ENCODE peak calls at places on chromosomes 3 and 15, in six cellular contexts. N is dorsolateral prefrontal cortex; F is substantia nigra; K is GM23248; W is CD8-positive, alpha-beta T cell; D is uterus. S is an unnamed sample.

GRCh38 chr3:128551464-128551863 is 58.5 kb upstream of the GATA2 start:
- DNase-seq in N (no peak), F (no peak), K (no peak), W (no peak), D (no peak), S (no peak)

GRCh38 chr3:148759425-148759824 is 61.7 kb downstream of the AGTR1 start:
- DNase-seq in N (no peak), F (no peak), K (no peak), W (no peak), D (no peak), S (no peak)

GRCh38 chr15:74958320-74958907 is 1.8 kb upstream of the RPP25 start:
- DNase-seq in N (no peak), F (no peak), K (peak), W (no peak), D (peak), S (no peak)

GRCh38 chr15:62799919-62800318 is 242.6 kb upstream of the TPM1 start:
- DNase-seq in N (no peak), F (no peak), K (no peak), W (no peak), D (no peak), S (no peak)

GRCh38 chr3:18080198-18080689 is 337.8 kb upstream of the TBC1D5 start:
- DNase-seq in N (no peak), F (no peak), K (peak), W (no peak), D (no peak), S (no peak)

GRCh38 chr3:45906681-45907220 is 20.4 kb downstream of the CCR9 start:
- DNase-seq in N (no peak), F (no peak), K (peak), W (no peak), D (no peak), S (no peak)

GRCh38 chr15:90394074-90394473 is 6.0 kb downstream of the IQGAP1 start:
- DNase-seq in N (no peak), F (no peak), K (no peak), W (no peak), D (no peak), S (no peak)

GRCh38 chr3:38829404-38829803 is 13.4 kb upstream of the SCN10A start:
- DNase-seq in N (no peak), F (no peak), K (peak), W (no peak), D (peak), S (no peak)

GRCh38 chr3:2898591-2899353 is 211.4 kb downstream of the IL5RA start:
- DNase-seq in N (no peak), F (no peak), K (no peak), W (no peak), D (no peak), S (no peak)

GRCh38 chr3:11186771-11187170 is 32.5 kb downstream of the HRH1 start:
- DNase-seq in N (no peak), F (no peak), K (peak), W (no peak), D (no peak), S (no peak)

GRCh38 chr3:45499529-45499928 is 95.0 kb upstream of the LIMD1 start:
- DNase-seq in N (no peak), F (no peak), K (peak), W (no peak), D (no peak), S (peak)

GRCh38 chr3:185647134-185647879 is 61.2 kb downstream of the SENP2 start:
- DNase-seq in N (no peak), F (no peak), K (no peak), W (no peak), D (no peak), S (no peak)

GRCh38 chr3:50299638-50299928 is 378 bp upstream of the HYAL3 start:
- DNase-seq in N (no peak), F (no peak), K (no peak), W (no peak), D (no peak), S (no peak)

GRCh38 chr3:175075269-175075668 is 216.1 kb downstream of the NAALADL2 start:
- DNase-seq in N (no peak), F (no peak), K (peak), W (no peak), D (no peak), S (no peak)

GRCh38 chr15:29278436-29279099 is 8.9 kb upstream of the NSMCE3 start:
- DNase-seq in N (no peak), F (no peak), K (peak), W (no peak), D (no peak), S (no peak)

GRCh38 chr15:73318463-73319351 is 50.1 kb downstream of the HCN4 start:
- DNase-seq in N (peak), F (no peak), K (peak), W (no peak), D (no peak), S (no peak)

GRCh38 chr3:9248232-9249191 is 934 bp downstream of the SRGAP3 start:
- DNase-seq in N (no peak), F (no peak), K (peak), W (no peak), D (no peak), S (no peak)

GRCh38 chr15:90558182-90558581 is 28.5 kb downstream of the CRTC3 start:
- DNase-seq in N (no peak), F (no peak), K (peak), W (no peak), D (no peak), S (no peak)

GRCh38 chr15:41435037-41435786 is 18.3 kb downstream of the RTF1 start:
- DNase-seq in N (no peak), F (no peak), K (no peak), W (no peak), D (no peak), S (no peak)

GRCh38 chr3:108185536-108185935 is 36.7 kb downstream of the IFT57 start:
- DNase-seq in N (no peak), F (no peak), K (no peak), W (no peak), D (no peak), S (no peak)

GRCh38 chr15:52567886-52568568 is 803 bp downstream of the ARPP19 start:
- DNase-seq in N (no peak), F (no peak), K (peak), W (peak), D (no peak), S (no peak)

GRCh38 chr3:194949592-194949991 is 263.9 kb downstream of the FAM43A start:
- DNase-seq in N (no peak), F (no peak), K (no peak), W (no peak), D (no peak), S (no peak)

GRCh38 chr3:104810896-104811295 is 555.8 kb upstream of the ALCAM start:
- DNase-seq in N (no peak), F (no peak), K (no peak), W (no peak), D (no peak), S (no peak)

GRCh38 chr3:55885721-55886120 is 398.6 kb upstream of the WNT5A start:
- DNase-seq in N (no peak), F (no peak), K (peak), W (no peak), D (no peak), S (no peak)

GRCh38 chr15:67707520-67708283 is 117.6 kb upstream of the SKOR1 start:
- DNase-seq in N (no peak), F (no peak), K (no peak), W (no peak), D (no peak), S (no peak)

GRCh38 chr3:45437388-45437787 is 49.0 kb downstream of the LARS2 start:
- DNase-seq in N (no peak), F (no peak), K (no peak), W (no peak), D (no peak), S (no peak)

GRCh38 chr15:62792960-62793758 is 249.4 kb upstream of the TPM1 start:
- DNase-seq in N (no peak), F (no peak), K (peak), W (no peak), D (no peak), S (no peak)

GRCh38 chr15:32677238-32677750 is 35.8 kb downstream of the SCG5 start:
- DNase-seq in N (no peak), F (no peak), K (peak), W (no peak), D (no peak), S (no peak)

GRCh38 chr3:159761826-159762225 is 226.8 kb upstream of the IL12A start:
- DNase-seq in N (no peak), F (no peak), K (no peak), W (no peak), D (no peak), S (no peak)
- H3K27ac ChIP-seq in N (peak), F (no peak), K (peak), W (no peak), D (peak), S (no peak)

GRCh38 chr3:28971156-28971555 is 309.7 kb upstream of the RBMS3 start:
- DNase-seq in N (no peak), F (no peak), K (no peak), W (no peak), D (no peak), S (no peak)
- H3K27ac ChIP-seq in N (no peak), F (no peak), K (no peak), W (no peak), D (no peak), S (no peak)

DNA sequence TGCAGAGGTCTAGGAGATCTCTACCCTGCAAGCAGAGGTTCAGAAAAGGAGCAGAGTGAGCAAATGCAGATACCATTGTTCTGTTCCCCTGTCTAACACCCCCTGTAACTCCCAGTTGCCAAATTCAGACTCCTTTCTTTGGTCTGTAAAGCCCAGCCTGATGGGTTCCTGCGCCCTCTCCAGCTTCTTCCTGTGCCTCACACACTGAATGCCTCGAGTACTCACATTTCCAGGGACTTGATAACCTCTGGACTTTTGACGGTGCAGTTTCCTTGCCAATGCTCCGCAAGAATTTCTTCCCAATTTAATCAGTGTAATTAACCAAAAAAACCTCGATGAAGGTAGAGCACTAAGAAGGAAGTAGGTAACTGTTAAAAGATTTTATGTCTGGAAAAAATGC is 19.3 kb downstream of the PDE8A start:
- DNase-seq in N (no peak), F (no peak), K (no peak), W (no peak), D (no peak), S (no peak)
- H3K27ac ChIP-seq in N (no peak), F (no peak), K (no peak), W (no peak), D (no peak), S (no peak)

GRCh38 chr3:124887177-124887995 is at the start of gene ITGB5:
- DNase-seq in N (peak), F (peak), K (peak), W (peak), D (peak), S (no peak)

GRCh38 chr3:124886168-124887051 is 755 bp downstream of the ITGB5 start:
- DNase-seq in N (peak), F (peak), K (peak), W (peak), D (peak), S (no peak)

GRCh38 chr3:124887996-124888298 is 782 bp upstream of the ITGB5 start:
- DNase-seq in N (no peak), F (no peak), K (no peak), W (no peak), D (no peak), S (no peak)

GRCh38 chr3:124890573-124891190 is 3.5 kb upstream of the ITGB5 start:
- DNase-seq in N (no peak), F (no peak), K (no peak), W (no peak), D (no peak), S (no peak)

DNA sequence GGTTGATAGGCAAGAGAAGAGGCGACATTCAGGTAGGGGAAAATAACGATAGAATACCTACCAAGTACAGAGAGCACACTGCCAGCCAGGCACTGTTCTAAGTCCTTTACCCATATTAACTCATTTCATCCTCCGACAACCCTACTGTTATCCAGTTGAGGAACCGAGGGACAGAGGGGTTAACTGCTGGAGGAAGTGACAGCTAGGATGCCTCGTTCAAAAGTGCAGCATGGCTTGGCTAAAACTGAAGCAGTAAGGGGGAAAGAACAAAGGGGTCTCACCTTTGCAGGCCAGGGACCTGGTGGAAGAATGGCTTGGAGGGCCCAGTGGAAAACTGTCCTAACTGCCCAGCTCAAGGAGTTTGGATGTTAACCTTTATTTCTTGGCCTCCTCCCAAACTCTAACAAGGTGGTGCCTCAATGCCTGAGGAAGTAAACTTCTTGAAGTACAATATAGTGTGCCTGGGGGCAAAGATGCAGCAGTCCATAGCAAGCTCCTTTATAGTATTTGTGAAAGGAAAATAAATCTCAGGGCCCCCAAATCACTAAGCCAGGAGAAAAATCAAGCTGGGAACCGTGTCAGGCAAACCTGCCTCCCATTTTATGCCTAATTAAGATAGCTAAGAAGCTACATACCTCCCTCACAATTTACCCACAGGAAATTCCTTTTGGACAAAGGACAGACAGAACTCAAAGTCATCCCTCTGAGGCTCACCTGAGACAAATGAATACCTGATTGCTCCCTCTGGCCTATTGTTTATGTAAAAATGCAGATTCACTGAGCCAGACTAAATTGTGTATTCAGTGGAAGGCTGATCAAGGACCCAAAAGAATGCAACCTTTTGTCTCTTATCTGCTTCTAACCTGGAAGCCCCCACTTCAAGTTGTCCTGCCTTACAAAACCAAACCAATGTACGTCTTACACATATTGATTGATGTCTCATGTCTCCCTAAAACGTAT is 1.6 kb upstream of the ITGB5 start:
- DNase-seq in N (no peak), F (no peak), K (no peak), W (no peak), D (no peak), S (no peak)
- H3K27ac ChIP-seq in N (no peak), F (no peak), K (no peak), W (no peak), D (peak), S (no peak)

GRCh38 chr15:42576776-42577175 is 1.4 kb downstream of the STARD9 start:
- DNase-seq in N (no peak), F (no peak), K (no peak), W (no peak), D (no peak), S (no peak)
- H3K27ac ChIP-seq in N (no peak), F (no peak), K (no peak), W (no peak), D (peak), S (no peak)

GRCh38 chr3:16838561-16838960 is 46.2 kb upstream of the PLCL2 start:
- DNase-seq in N (no peak), F (no peak), K (no peak), W (no peak), D (no peak), S (no peak)
- H3K27ac ChIP-seq in N (peak), F (no peak), K (no peak), W (no peak), D (no peak), S (no peak)

GRCh38 chr3:47318921-47319320 is 36.2 kb downstream of the KLHL18 start:
- DNase-seq in N (no peak), F (no peak), K (peak), W (no peak), D (no peak), S (no peak)

GRCh38 chr3:47315069-47315647 is 32.4 kb downstream of the KLHL18 start:
- DNase-seq in N (no peak), F (no peak), K (peak), W (no peak), D (no peak), S (no peak)

GRCh38 chr3:47310391-47310790 is 27.6 kb downstream of the KLHL18 start:
- DNase-seq in N (no peak), F (no peak), K (no peak), W (no peak), D (no peak), S (no peak)

GRCh38 chr3:47314056-47314764 is 31.5 kb downstream of the KLHL18 start:
- DNase-seq in N (no peak), F (no peak), K (no peak), W (no peak), D (no peak), S (no peak)

GRCh38 chr3:47313341-47314055 is 30.8 kb downstream of the KLHL18 start:
- DNase-seq in N (no peak), F (no peak), K (no peak), W (no peak), D (no peak), S (no peak)
- H3K27ac ChIP-seq in N (no peak), F (no peak), K (no peak), W (no peak), D (no peak), S (no peak)

DNA sequence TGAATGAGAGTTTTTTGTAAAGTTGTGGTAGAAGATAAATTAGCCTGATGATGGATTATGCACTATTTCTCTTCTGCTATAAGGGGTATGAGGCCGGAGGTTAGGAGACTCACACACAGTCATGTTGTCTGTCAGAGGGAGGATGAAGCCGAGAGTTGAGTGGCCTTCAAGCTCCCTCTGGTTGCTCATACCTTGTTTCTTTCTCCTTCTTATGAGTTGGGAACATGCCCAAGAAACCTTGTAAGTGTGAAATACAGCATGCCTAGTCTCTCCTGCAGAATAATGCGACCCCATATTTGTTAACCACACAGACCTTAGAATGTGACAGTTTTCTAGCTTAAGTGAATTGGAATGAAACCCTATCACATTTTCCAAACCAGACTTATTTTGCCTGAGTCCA is 366.6 kb downstream of the PTPRG start:
- DNase-seq in N (no peak), F (no peak), K (peak), W (no peak), D (no peak), S (no peak)
- H3K27ac ChIP-seq in N (peak), F (no peak), K (peak), W (no peak), D (peak), S (no peak)